ENCODE peak calls at places on chromosomes 11 and 22, in ten cellular contexts. U, W, C, F, D, Y, K, A, P and V are unnamed samples.

GRCh38 chr22:45616432-45616831 is 55.2 kb upstream of the ATXN10 start:
- DNase-seq in U (no peak), W (no peak), C (no peak), F (no peak), D (no peak), Y (no peak), K (no peak), A (no peak), P (no peak), V (no peak)

GRCh38 chr11:94658386-94658785 is 91.2 kb downstream of the PIWIL4 start:
- DNase-seq in U (no peak), W (no peak), C (peak; percentile 71), F (no peak), D (no peak), Y (no peak), K (no peak), A (no peak), P (no peak), V (no peak)

GRCh38 chr11:75267171-75267970 is 26.8 kb downstream of the TPBGL start:
- DNase-seq in U (no peak), W (no peak), C (no peak), F (no peak), D (no peak), Y (no peak), K (no peak), A (no peak), P (no peak), V (no peak)

GRCh38 chr22:32509045-32509444 is 34.4 kb downstream of the FBXO7 start:
- DNase-seq in U (peak; percentile 28), W (no peak), C (no peak), F (no peak), D (no peak), Y (no peak), K (no peak), A (no peak), P (no peak), V (no peak)

GRCh38 chr11:67532889-67533288 is 9.6 kb upstream of the CABP2 start:
- DNase-seq in U (no peak), W (no peak), C (no peak), F (no peak), D (no peak), Y (no peak), K (no peak), A (no peak), P (no peak), V (no peak)

GRCh38 chr11:128297111-128297651 is 290.2 kb downstream of the ETS1 start:
- DNase-seq in U (no peak), W (no peak), C (no peak), F (no peak), D (no peak), Y (peak; percentile 71), K (peak; percentile 99), A (no peak), P (no peak), V (no peak)

GRCh38 chr11:45942381-45942780 is 19.9 kb downstream of the LARGE2 start:
- DNase-seq in U (no peak), W (no peak), C (no peak), F (no peak), D (no peak), Y (no peak), K (no peak), A (no peak), P (no peak), V (no peak)

GRCh38 chr22:38871360-38872171 is 450 bp downstream of the CBX6 start:
- DNase-seq in U (no peak), W (no peak), C (no peak), F (peak; percentile 24), D (no peak), Y (no peak), K (no peak), A (peak; percentile 49), P (no peak), V (no peak)

GRCh38 chr11:64490562-64491216 is 100.3 kb upstream of the SLC22A12 start:
- DNase-seq in U (no peak), W (no peak), C (no peak), F (no peak), D (no peak), Y (no peak), K (no peak), A (no peak), P (no peak), V (no peak)